ENCODE peak calls at places on chromosomes 1 and 21, in ten cellular contexts. M is GM23248; W is tibial artery; C is CD4-positive, CD25-positive, alpha-beta regulatory T cell; A is psoas muscle; Q is lung; R is CD4-positive, alpha-beta T cell; H is fibroblast of lung; Y is IMR-90; S is breast epithelium. E is an unnamed sample.

GRCh38 chr1:23169727-23170335 is 1.2 kb upstream of the LUZP1 start:
- DNase-seq in M (peak; percentile 99), W (peak; percentile 77), C (peak; percentile 50), A (peak; percentile 74), Q (peak; percentile 49), R (no peak), H (peak; percentile 70), Y (peak; percentile 72), S (no peak), E (peak; percentile 85)

GRCh38 chr21:37463083-37463780 is 96.7 kb downstream of the DYRK1A start:
- DNase-seq in M (peak; percentile 79), W (no peak), C (peak; percentile 63), A (no peak), Q (no peak), R (no peak), H (peak; percentile 85), Y (peak; percentile 80), S (no peak), E (peak; percentile 30)

GRCh38 chr1:149936076-149936991 is at the start of gene MTMR11:
- DNase-seq in M (peak; percentile 69), W (peak; percentile 51), C (no peak), A (no peak), Q (no peak), R (no peak), H (peak; percentile 44), Y (peak; percentile 34), S (no peak), E (no peak)

GRCh38 chr1:203328714-203329122 is 22.2 kb downstream of the FMOD start:
- DNase-seq in M (no peak), W (no peak), C (no peak), A (no peak), Q (no peak), R (no peak), H (no peak), Y (no peak), S (no peak), E (peak; percentile 57)

GRCh38 chr1:102089791-102090190 is 93.1 kb upstream of the OLFM3 start:
- DNase-seq in M (no peak), W (no peak), C (no peak), A (no peak), Q (no peak), R (no peak), H (no peak), Y (no peak), S (no peak), E (no peak)

GRCh38 chr1:58785424-58786058 is 1.7 kb upstream of the JUN start:
- DNase-seq in M (no peak), W (peak; percentile 31), C (peak; percentile 28), A (peak; percentile 84), Q (peak; percentile 79), R (peak; percentile 9), H (peak; percentile 63), Y (peak; percentile 39), S (peak; percentile 77), E (no peak)

GRCh38 chr1:43879414-43879813 is 54.2 kb upstream of the ARTN start:
- DNase-seq in M (peak; percentile 89), W (no peak), C (no peak), A (no peak), Q (no peak), R (no peak), H (peak; percentile 45), Y (peak; percentile 76), S (no peak), E (no peak)

GRCh38 chr1:155011437-155011907 is 8.9 kb downstream of the ZBTB7B start:
- DNase-seq in M (no peak), W (no peak), C (no peak), A (no peak), Q (no peak), R (no peak), H (no peak), Y (no peak), S (no peak), E (no peak)

GRCh38 chr21:43355196-43355924 is 71.6 kb downstream of the SIK1 start:
- DNase-seq in M (no peak), W (no peak), C (peak; percentile 22), A (peak; percentile 49), Q (no peak), R (no peak), H (no peak), Y (no peak), S (no peak), E (peak; percentile 4)

GRCh38 chr21:32611471-32611997 is 643 bp downstream of the CFAP298 start:
- DNase-seq in M (peak; percentile 71), W (no peak), C (peak; percentile 51), A (no peak), Q (peak; percentile 35), R (no peak), H (no peak), Y (peak; percentile 18), S (no peak), E (no peak)

GRCh38 chr1:22319608-22320007 is 132.0 kb upstream of the ZBTB40 start:
- DNase-seq in M (peak; percentile 21), W (no peak), C (no peak), A (no peak), Q (no peak), R (no peak), H (no peak), Y (no peak), S (peak; percentile 22), E (no peak)

DNA sequence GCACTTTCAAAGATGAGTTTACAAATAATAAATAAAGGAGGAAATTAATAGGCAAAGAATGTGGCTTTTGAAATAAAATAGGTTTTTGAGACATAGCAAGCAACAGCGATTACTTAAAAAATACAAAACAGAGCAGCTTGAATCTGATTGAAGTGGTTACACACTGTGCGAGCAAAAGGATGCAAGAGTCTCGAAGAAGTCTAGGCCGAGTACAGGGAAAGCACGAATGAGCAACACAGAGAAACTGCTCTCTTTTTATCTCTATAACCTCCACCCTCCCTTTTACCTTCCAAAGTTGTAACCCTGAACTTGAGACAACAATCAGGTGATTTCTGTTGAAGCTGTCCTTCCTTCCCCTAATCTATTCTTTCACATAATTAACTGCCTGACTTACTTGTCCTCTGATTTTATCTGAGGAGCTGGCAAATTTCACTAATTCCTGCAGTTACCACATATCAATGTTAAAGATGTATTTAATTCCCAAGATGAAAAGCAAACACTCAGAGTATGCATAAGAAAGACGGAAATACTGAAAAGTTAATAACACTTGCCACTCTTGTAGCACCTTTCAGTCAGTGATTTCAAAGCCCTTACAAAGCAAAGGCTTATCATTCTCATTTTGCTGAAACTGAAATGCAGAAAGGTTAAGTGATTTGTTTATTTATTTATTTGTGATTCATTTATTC is 1030.1 kb downstream of the ADGRL2 start:
- DNase-seq in M (no peak), W (no peak), C (no peak), A (no peak), Q (no peak), R (no peak), H (no peak), Y (no peak), S (no peak), E (no peak)
- H3K9me3 ChIP-seq in M (no peaks in the 10 kb centered on the region), W (no peaks in the 10 kb centered on the region), C (no peaks in the 10 kb centered on the region), A (no peaks in the 10 kb centered on the region), Q (no peaks in the 10 kb centered on the region), R (no peaks in the 10 kb centered on the region), H (no peaks in the 10 kb centered on the region), Y (no peaks in the 10 kb centered on the region), S (no peaks in the 10 kb centered on the region), E (no peaks in the 10 kb centered on the region)

GRCh38 chr1:106613861-106614260 is 442.6 kb upstream of the PRMT6 start:
- DNase-seq in M (no peak), W (no peak), C (no peak), A (no peak), Q (no peak), R (no peak), H (no peak), Y (no peak), S (no peak), E (no peak)

GRCh38 chr1:106615473-106615872 is 441.0 kb upstream of the PRMT6 start:
- DNase-seq in M (no peak), W (no peak), C (no peak), A (no peak), Q (no peak), R (no peak), H (no peak), Y (no peak), S (no peak), E (no peak)

GRCh38 chr1:106608836-106609235 is 447.6 kb upstream of the PRMT6 start:
- DNase-seq in M (peak; percentile 49), W (no peak), C (no peak), A (no peak), Q (no peak), R (no peak), H (no peak), Y (no peak), S (no peak), E (no peak)

GRCh38 chr1:106613106-106613505 is 443.4 kb upstream of the PRMT6 start:
- DNase-seq in M (peak; percentile 38), W (no peak), C (no peak), A (no peak), Q (no peak), R (no peak), H (no peak), Y (no peak), S (no peak), E (no peak)
- H3K9me3 ChIP-seq in M (no peaks in the 10 kb centered on the region), W (no peaks in the 10 kb centered on the region), C (no peaks in the 10 kb centered on the region), A (no peaks in the 10 kb centered on the region), Q (no peaks in the 10 kb centered on the region), R (no peaks in the 10 kb centered on the region), H (no peaks in the 10 kb centered on the region), Y (peaks cover 2% of the 10 kb centered on the region), S (no peaks in the 10 kb centered on the region), E (no peaks in the 10 kb centered on the region)

GRCh38 chr1:247864644-247865043 is 7.7 kb downstream of the TRIM58 start:
- DNase-seq in M (no peak), W (no peak), C (no peak), A (no peak), Q (no peak), R (no peak), H (no peak), Y (no peak), S (no peak), E (peak; percentile 38)

GRCh38 chr1:247865416-247865815 is 8.4 kb downstream of the TRIM58 start:
- DNase-seq in M (no peak), W (no peak), C (no peak), A (no peak), Q (no peak), R (no peak), H (no peak), Y (no peak), S (no peak), E (no peak)

GRCh38 chr1:247857069-247857985 is at the start of gene TRIM58:
- DNase-seq in M (no peak), W (no peak), C (peak; percentile 24), A (no peak), Q (no peak), R (no peak), H (no peak), Y (no peak), S (no peak), E (peak; percentile 47)

GRCh38 chr1:247857986-247858356 is 984 bp downstream of the TRIM58 start:
- DNase-seq in M (no peak), W (no peak), C (no peak), A (no peak), Q (no peak), R (no peak), H (no peak), Y (no peak), S (no peak), E (no peak)

GRCh38 chr1:247862756-247863155 is 5.8 kb downstream of the TRIM58 start:
- DNase-seq in M (no peak), W (no peak), C (no peak), A (no peak), Q (no peak), R (no peak), H (no peak), Y (no peak), S (no peak), E (no peak)
- H3K9me3 ChIP-seq in M (no peaks in the 10 kb centered on the region), W (no peaks in the 10 kb centered on the region), C (no peaks in the 10 kb centered on the region), A (no peaks in the 10 kb centered on the region), Q (no peaks in the 10 kb centered on the region), R (no peaks in the 10 kb centered on the region), H (no peaks in the 10 kb centered on the region), Y (peaks cover 17% of the 10 kb centered on the region), S (no peaks in the 10 kb centered on the region), E (no peaks in the 10 kb centered on the region)

GRCh38 chr1:247769603-247770002 is 9.2 kb upstream of the OR1C1 start:
- DNase-seq in M (no peak), W (no peak), C (no peak), A (no peak), Q (no peak), R (no peak), H (no peak), Y (no peak), S (no peak), E (no peak)
- H3K9me3 ChIP-seq in M (no peaks in the 10 kb centered on the region), W (no peaks in the 10 kb centered on the region), C (no peaks in the 10 kb centered on the region), A (no peaks in the 10 kb centered on the region), Q (no peaks in the 10 kb centered on the region), R (no peaks in the 10 kb centered on the region), H (no peaks in the 10 kb centered on the region), Y (peaks cover 3% of the 10 kb centered on the region), S (peaks cover 6% of the 10 kb centered on the region), E (no peaks in the 10 kb centered on the region)

E was measured in right cardiac atrium.